ENCODE peak calls at places on chromosomes 1 and 21, in six cellular contexts. A is upper lobe of left lung, M is vagina, D is HCT116, J is GM23338, Z is SK-N-SH. U is an unnamed sample.

GRCh38 chr1:218347316-218347712 is 2.2 kb downstream of the TGFB2 start:
- DNase-seq in Z (no peak), A (no peak), D (no peak), M (no peak), J (peak), U (no peak)

GRCh38 chr1:71521655-71522264 is 440.9 kb upstream of the ZRANB2 start:
- DNase-seq in J (peak), D (no peak), Z (peak), M (no peak), A (peak), U (peak)

GRCh38 chr1:148373236-148373935 is 109.7 kb downstream of the PPIAL4G start:
- DNase-seq in D (no peak), J (no peak), Z (no peak), A (no peak), M (no peak), U (no peak)

GRCh38 chr1:155078496-155079209 is at the start of gene EFNA3:
- DNase-seq in D (no peak), Z (peak), M (no peak), A (peak), J (peak), U (peak)

GRCh38 chr1:201791775-201792166 is 37.2 kb upstream of the IPO9 start:
- DNase-seq in A (peak), J (no peak), M (no peak), Z (peak), D (no peak), U (peak)

GRCh38 chr1:57157818-57158606 is 192.2 kb upstream of the C8B start:
- DNase-seq in M (no peak), A (no peak), D (no peak), J (peak), Z (no peak), U (no peak)

GRCh38 chr21:45408811-45409261 is 3.9 kb downstream of the COL18A1 start:
- DNase-seq in D (no peak), M (no peak), A (no peak), Z (peak), J (no peak), U (no peak)

GRCh38 chr21:39644069-39644468 is 31.3 kb downstream of the B3GALT5 start:
- DNase-seq in J (no peak), M (no peak), Z (no peak), A (no peak), D (no peak), U (no peak)

GRCh38 chr1:26516987-26517765 is 12.4 kb upstream of the RPS6KA1 start:
- DNase-seq in Z (no peak), M (no peak), J (no peak), A (no peak), D (no peak), U (no peak)

GRCh38 chr1:234616644-234617043 is 6.7 kb upstream of the IRF2BP2 start:
- DNase-seq in M (no peak), A (no peak), Z (no peak), D (no peak), J (no peak), U (no peak)

GRCh38 chr1:234617986-234618725 is 8.2 kb upstream of the IRF2BP2 start:
- DNase-seq in A (no peak), Z (no peak), M (no peak), J (peak), D (no peak), U (peak)

GRCh38 chr1:234618726-234619049 is 8.7 kb upstream of the IRF2BP2 start:
- DNase-seq in D (no peak), A (no peak), M (no peak), Z (no peak), J (no peak), U (no peak)

GRCh38 chr1:234619071-234619480 is 9.1 kb upstream of the IRF2BP2 start:
- DNase-seq in J (no peak), D (no peak), Z (no peak), M (no peak), A (no peak), U (peak)

DNA sequence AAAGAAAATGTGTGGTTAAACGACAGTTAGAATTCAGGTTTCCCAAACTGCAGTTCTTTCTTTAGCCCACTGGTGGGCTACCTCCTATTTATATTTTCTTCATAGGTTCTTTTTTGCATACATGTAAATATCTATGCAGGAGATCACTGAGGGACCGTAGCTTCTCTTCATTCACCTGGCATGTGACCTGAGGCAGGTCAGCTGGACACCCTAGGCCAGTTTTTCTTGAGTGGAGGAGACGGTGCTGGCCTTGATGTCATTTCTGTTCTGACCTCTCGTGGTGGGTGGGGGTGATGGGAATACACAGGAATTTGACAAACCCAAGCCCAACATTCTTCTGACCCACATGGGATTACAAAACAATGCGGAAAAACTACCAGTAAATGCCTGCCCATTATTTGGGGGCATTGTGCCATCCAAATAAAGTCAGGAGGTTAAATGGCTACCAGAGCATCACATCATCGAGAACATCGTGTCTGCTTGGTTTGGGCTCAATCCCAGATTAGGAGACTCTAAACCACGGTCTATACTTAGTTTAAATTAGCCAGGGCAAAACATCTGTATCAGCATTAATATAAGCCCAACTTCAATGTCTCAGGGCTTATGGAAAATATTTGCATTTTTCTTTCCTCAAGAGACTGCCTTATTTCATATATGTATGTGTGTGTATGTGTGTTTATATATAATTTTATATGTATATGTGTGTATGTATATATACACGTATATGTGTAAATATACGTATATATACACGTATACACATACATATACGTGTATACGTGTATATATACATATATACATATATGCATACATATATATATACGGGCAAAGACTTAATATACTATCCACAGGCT is 7.4 kb upstream of the IRF2BP2 start:
- DNase-seq in M (no peak), A (no peak), Z (no peak), J (peak), D (no peak), U (no peak)
- TF ChIP-seq CTCF in M (no peak), A (no peak), Z (peak), J (no peak), D (no peak), U (no peak)

GRCh38 chr1:6359568-6360496 is 33.7 kb downstream of the ACOT7 start:
- DNase-seq in J (peak), D (no peak), Z (peak), A (peak), M (no peak), U (peak)
- TF ChIP-seq POLR2AphosphoS5 in J (no peak), D (no peak), Z (no peak), A (no peak), M (peak), U (no peak)

GRCh38 chr1:17632541-17633193 is 93.2 kb downstream of the ARHGEF10L start:
- DNase-seq in M (no peak), D (no peak), J (no peak), A (no peak), Z (no peak), U (no peak)
- TF ChIP-seq CTCF in M (no peak), D (no peak), J (no peak), A (no peak), Z (no peak), U (no peak)

DNA sequence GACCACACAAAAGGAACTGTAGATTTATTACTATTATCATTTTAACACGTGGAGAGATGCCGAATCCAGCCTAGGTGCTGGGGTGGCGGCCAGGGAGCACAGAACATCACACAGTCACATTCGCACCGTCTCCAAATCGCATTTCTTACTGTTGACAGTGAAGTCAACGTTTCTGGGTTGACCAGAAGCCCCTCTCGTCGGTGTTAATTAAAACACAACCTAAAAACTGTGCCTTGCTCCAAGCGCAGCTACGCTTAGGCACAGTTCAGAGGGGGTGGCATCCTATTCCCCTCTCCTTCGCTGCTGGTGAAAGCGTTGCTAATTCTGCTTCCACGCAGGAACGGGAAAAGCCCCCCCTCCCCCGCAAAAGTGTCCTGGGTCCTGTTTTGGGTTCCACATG is 4.1 kb downstream of the RIPK4 start:
- DNase-seq in M (no peak), D (no peak), Z (no peak), A (no peak), J (no peak), U (no peak)
- TF ChIP-seq POLR2AphosphoS5 in M (no peak), D (no peak), Z (no peak), A (no peak), J (no peak), U (no peak)

GRCh38 chr1:93738075-93738622 is 56.5 kb upstream of the BCAR3 start:
- DNase-seq in J (no peak), Z (no peak), D (peak), A (no peak), M (no peak), U (no peak)

GRCh38 chr1:93733340-93733739 is 51.7 kb upstream of the BCAR3 start:
- DNase-seq in J (no peak), D (no peak), A (no peak), Z (no peak), M (no peak), U (no peak)

GRCh38 chr1:93732514-93732913 is 50.9 kb upstream of the BCAR3 start:
- DNase-seq in D (no peak), J (peak), A (no peak), Z (no peak), M (no peak), U (no peak)

GRCh38 chr1:93735722-93736121 is 54.1 kb upstream of the BCAR3 start:
- DNase-seq in D (no peak), Z (no peak), A (no peak), M (no peak), J (no peak), U (no peak)

DNA sequence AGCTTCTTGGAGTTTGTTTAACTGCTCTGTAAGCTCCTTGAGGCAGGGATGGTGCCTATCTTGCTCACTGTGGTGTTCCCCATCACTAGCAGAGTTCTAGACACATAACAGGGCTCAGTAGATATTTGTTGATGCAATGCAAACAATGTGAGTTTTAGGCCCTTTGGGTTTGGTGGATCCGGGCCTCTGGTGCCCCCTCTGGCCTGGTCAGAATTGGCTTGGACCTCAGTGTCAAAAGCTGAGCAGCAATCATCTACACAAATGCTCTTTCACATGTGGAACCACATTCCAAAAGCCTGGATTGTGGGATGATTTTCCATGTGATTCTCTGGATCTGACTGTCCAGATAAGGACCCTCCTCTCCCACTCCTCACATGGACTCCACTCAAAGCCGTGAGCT is 53.4 kb upstream of the BCAR3 start:
- DNase-seq in Z (no peak), A (no peak), D (no peak), J (peak), M (no peak), U (no peak)
- TF ChIP-seq CTCF in Z (peak), A (no peak), D (no peak), J (peak), M (no peak), U (peak)

GRCh38 chr1:156499703-156500577 is 635 bp downstream of the MEF2D start:
- DNase-seq in J (peak), A (no peak), M (no peak), Z (peak), D (no peak), U (peak)

GRCh38 chr1:156499194-156499702 is 1.3 kb downstream of the MEF2D start:
- DNase-seq in D (no peak), J (peak), A (no peak), M (no peak), Z (no peak), U (no peak)

GRCh38 chr1:156497078-156497742 is 3.4 kb downstream of the MEF2D start:
- DNase-seq in A (no peak), Z (no peak), D (no peak), J (no peak), M (no peak), U (no peak)

GRCh38 chr1:156497743-156498446 is 2.7 kb downstream of the MEF2D start:
- DNase-seq in J (peak), D (no peak), A (no peak), Z (no peak), M (no peak), U (no peak)

DNA sequence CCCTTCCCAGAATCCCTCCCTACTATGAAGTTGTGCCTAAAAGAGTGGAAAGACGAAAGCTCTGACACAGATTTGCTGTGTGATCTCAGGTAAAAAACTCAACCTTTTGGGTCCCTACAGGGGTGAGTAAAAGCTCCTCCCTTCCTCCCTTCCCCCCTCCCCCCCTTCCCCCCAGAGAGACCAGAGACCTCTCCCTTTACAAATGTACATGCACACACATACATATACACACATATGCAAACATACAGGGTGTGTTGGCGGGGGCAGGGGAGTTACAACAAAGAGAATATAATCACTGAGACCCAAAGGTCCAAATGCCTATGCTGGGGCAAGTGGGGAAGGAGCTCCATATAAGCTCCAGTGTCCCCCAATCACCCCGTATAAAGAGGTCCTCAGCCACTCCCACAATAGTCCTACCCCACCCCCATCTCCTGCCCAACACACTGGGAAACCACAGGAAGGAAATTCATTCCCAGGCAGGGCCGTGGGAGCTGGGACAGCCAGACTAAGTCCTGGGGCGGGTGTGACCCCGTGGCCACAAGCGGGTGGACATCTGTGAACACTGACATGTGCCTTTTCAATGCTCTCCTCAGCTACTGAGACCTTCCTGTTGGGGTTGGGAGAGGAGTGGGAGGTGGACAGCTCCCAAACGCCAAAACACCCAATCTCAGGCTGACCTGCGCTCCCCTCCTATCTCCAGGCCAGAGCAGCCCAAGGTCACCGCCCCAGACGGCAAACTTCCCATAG is 2.0 kb downstream of the MEF2D start:
- DNase-seq in Z (no peak), J (peak), A (peak), M (no peak), D (no peak), U (peak)
- TF ChIP-seq POLR2AphosphoS5 in Z (no peak), J (no peak), A (peak), M (peak), D (no peak), U (peak)

GRCh38 chr1:73998348-73998959 is 199.5 kb downstream of the LRRIQ3 start:
- DNase-seq in M (no peak), J (peak), D (peak), A (no peak), Z (peak), U (peak)
- TF ChIP-seq CTCF in M (no peak), J (peak), D (no peak), A (no peak), Z (peak), U (peak)

GRCh38 chr1:50969611-50970507 is at the start of gene CDKN2C:
- DNase-seq in Z (peak), J (peak), M (no peak), D (no peak), A (peak), U (peak)
- TF ChIP-seq POLR2AphosphoS5 in Z (peak), J (no peak), M (peak), D (no peak), A (peak), U (no peak)